ENCODE peak calls at places on chromosome 13, in nine cellular contexts. One of them, this sample, is unnamed.

GRCh38 chr13:40631605-40632004 is 34.8 kb downstream of the FOXO1 start:
- DNase-seq in brain microvascular endothelial cell: no peak
- DNase-seq in cardiac muscle cell: no peak
- DNase-seq in CD4-positive, CD25-positive, alpha-beta regulatory T cell: no peak
- DNase-seq in activated CD4-positive, alpha-beta T cell treated with anti-CD3 and anti-CD28 coated beads, Interleukin-2, amount 50 U/mL, for 24 hours: no peak
- DNase-seq in BJ: no peak
- DNase-seq in AG04450: no peak
- DNase-seq in HS-27A: no peak
- DNase-seq in activated naive CD4-positive, alpha-beta T cell treated with anti-CD3 and anti-CD28 coated beads, Interleukin-2, amount 50 U/mL, for 16 hours: no peak
- DNase-seq in this sample: no peak

GRCh38 chr13:49046002-49046401 is 70.3 kb downstream of the FNDC3A start:
- DNase-seq in brain microvascular endothelial cell: no peak
- DNase-seq in cardiac muscle cell: no peak
- DNase-seq in CD4-positive, CD25-positive, alpha-beta regulatory T cell: no peak
- DNase-seq in activated CD4-positive, alpha-beta T cell treated with anti-CD3 and anti-CD28 coated beads, Interleukin-2, amount 50 U/mL, for 24 hours: no peak
- DNase-seq in BJ: no peak
- DNase-seq in AG04450: no peak
- DNase-seq in HS-27A: no peak
- DNase-seq in activated naive CD4-positive, alpha-beta T cell treated with anti-CD3 and anti-CD28 coated beads, Interleukin-2, amount 50 U/mL, for 16 hours: no peak
- DNase-seq in this sample: no peak

GRCh38 chr13:88707652-88708051 is 1036.5 kb downstream of the SLITRK5 start:
- DNase-seq in brain microvascular endothelial cell: no peak
- DNase-seq in cardiac muscle cell: no peak
- DNase-seq in CD4-positive, CD25-positive, alpha-beta regulatory T cell: no peak
- DNase-seq in activated CD4-positive, alpha-beta T cell treated with anti-CD3 and anti-CD28 coated beads, Interleukin-2, amount 50 U/mL, for 24 hours: no peak
- DNase-seq in BJ: no peak
- DNase-seq in AG04450: no peak
- DNase-seq in HS-27A: no peak
- DNase-seq in activated naive CD4-positive, alpha-beta T cell treated with anti-CD3 and anti-CD28 coated beads, Interleukin-2, amount 50 U/mL, for 16 hours: no peak
- DNase-seq in this sample: no peak

GRCh38 chr13:113239357-113239756 is 29.9 kb downstream of the CUL4A start:
- DNase-seq in brain microvascular endothelial cell: no peak
- DNase-seq in cardiac muscle cell: no peak
- DNase-seq in CD4-positive, CD25-positive, alpha-beta regulatory T cell: no peak
- DNase-seq in activated CD4-positive, alpha-beta T cell treated with anti-CD3 and anti-CD28 coated beads, Interleukin-2, amount 50 U/mL, for 24 hours: no peak
- DNase-seq in BJ: no peak
- DNase-seq in AG04450: no peak
- DNase-seq in HS-27A: no peak
- DNase-seq in activated naive CD4-positive, alpha-beta T cell treated with anti-CD3 and anti-CD28 coated beads, Interleukin-2, amount 50 U/mL, for 16 hours: no peak
- DNase-seq in this sample: no peak

GRCh38 chr13:79560954-79561353 is 80.0 kb downstream of the NDFIP2 start:
- DNase-seq in brain microvascular endothelial cell: no peak
- DNase-seq in cardiac muscle cell: no peak
- DNase-seq in CD4-positive, CD25-positive, alpha-beta regulatory T cell: no peak
- DNase-seq in activated CD4-positive, alpha-beta T cell treated with anti-CD3 and anti-CD28 coated beads, Interleukin-2, amount 50 U/mL, for 24 hours: no peak
- DNase-seq in BJ: no peak
- DNase-seq in AG04450: no peak
- DNase-seq in HS-27A: no peak
- DNase-seq in activated naive CD4-positive, alpha-beta T cell treated with anti-CD3 and anti-CD28 coated beads, Interleukin-2, amount 50 U/mL, for 16 hours: no peak
- DNase-seq in this sample: no peak

GRCh38 chr13:19781526-19781925 is 1.2 kb downstream of the PSPC1 start:
- DNase-seq in brain microvascular endothelial cell: no peak
- DNase-seq in cardiac muscle cell: no peak
- DNase-seq in CD4-positive, CD25-positive, alpha-beta regulatory T cell: no peak
- DNase-seq in activated CD4-positive, alpha-beta T cell treated with anti-CD3 and anti-CD28 coated beads, Interleukin-2, amount 50 U/mL, for 24 hours: no peak
- DNase-seq in BJ: no peak
- DNase-seq in AG04450: no peak
- DNase-seq in HS-27A: no peak
- DNase-seq in activated naive CD4-positive, alpha-beta T cell treated with anti-CD3 and anti-CD28 coated beads, Interleukin-2, amount 50 U/mL, for 16 hours: no peak
- DNase-seq in this sample: no peak

GRCh38 chr13:27619711-27620376 is 485 bp downstream of the LNX2 start:
- DNase-seq in brain microvascular endothelial cell: peak; percentile 11
- DNase-seq in cardiac muscle cell: peak; percentile 43
- DNase-seq in CD4-positive, CD25-positive, alpha-beta regulatory T cell: peak; percentile 29
- DNase-seq in activated CD4-positive, alpha-beta T cell treated with anti-CD3 and anti-CD28 coated beads, Interleukin-2, amount 50 U/mL, for 24 hours: peak; percentile 28
- DNase-seq in BJ: no peak
- DNase-seq in AG04450: no peak
- DNase-seq in HS-27A: no peak
- DNase-seq in activated naive CD4-positive, alpha-beta T cell treated with anti-CD3 and anti-CD28 coated beads, Interleukin-2, amount 50 U/mL, for 16 hours: peak; percentile 38
- DNase-seq in this sample: no peak

GRCh38 chr13:113598481-113598880 is 13.9 kb downstream of the TFDP1 start:
- DNase-seq in brain microvascular endothelial cell: no peak
- DNase-seq in cardiac muscle cell: no peak
- DNase-seq in CD4-positive, CD25-positive, alpha-beta regulatory T cell: no peak
- DNase-seq in activated CD4-positive, alpha-beta T cell treated with anti-CD3 and anti-CD28 coated beads, Interleukin-2, amount 50 U/mL, for 24 hours: no peak
- DNase-seq in BJ: no peak
- DNase-seq in AG04450: no peak
- DNase-seq in HS-27A: no peak
- DNase-seq in activated naive CD4-positive, alpha-beta T cell treated with anti-CD3 and anti-CD28 coated beads, Interleukin-2, amount 50 U/mL, for 16 hours: no peak
- DNase-seq in this sample: no peak

GRCh38 chr13:45341799-45342584 is 1.0 kb upstream of the TPT1 start:
- DNase-seq in brain microvascular endothelial cell: no peak
- DNase-seq in cardiac muscle cell: peak; percentile 61
- DNase-seq in CD4-positive, CD25-positive, alpha-beta regulatory T cell: no peak
- DNase-seq in activated CD4-positive, alpha-beta T cell treated with anti-CD3 and anti-CD28 coated beads, Interleukin-2, amount 50 U/mL, for 24 hours: no peak
- DNase-seq in BJ: no peak
- DNase-seq in AG04450: no peak
- DNase-seq in HS-27A: no peak
- DNase-seq in activated naive CD4-positive, alpha-beta T cell treated with anti-CD3 and anti-CD28 coated beads, Interleukin-2, amount 50 U/mL, for 16 hours: no peak
- DNase-seq in this sample: no peak